ENCODE peak calls at places on chromosomes 16 and 17, in five cellular contexts. C, V, K, T and F are unnamed samples.

GRCh38 chr17:40331743-40332641 is 23.0 kb downstream of the RARA start:
- DNase-seq in T (no peak), V (peak; percentile 32), K (no peak), C (no peak), F (no peak)

GRCh38 chr16:25035494-25036405 is 20.6 kb upstream of the ARHGAP17 start:
- DNase-seq in K (no peak), T (no peak), C (no peak), V (no peak), F (no peak)

GRCh38 chr16:57801856-57802634 is at the start of gene KIFC3:
- DNase-seq in K (no peak), C (peak; percentile 79), V (peak; percentile 92), T (peak; percentile 52), F (no peak)

GRCh38 chr16:8878523-8878911 is 3.6 kb upstream of the LITAFD start:
- DNase-seq in C (no peak), V (no peak), K (no peak), T (no peak), F (no peak)

GRCh38 chr17:40632206-40632605 is 15.4 kb downstream of the SMARCE1 start:
- DNase-seq in T (no peak), K (no peak), C (no peak), V (no peak), F (no peak)

GRCh38 chr17:330993-331701 is 21.5 kb downstream of the RPH3AL start:
- DNase-seq in T (no peak), C (no peak), K (no peak), V (no peak), F (no peak)

GRCh38 chr17:45241315-45242011 is 19.8 kb downstream of the FMNL1 start:
- DNase-seq in C (no peak), V (peak; percentile 45), K (no peak), T (no peak), F (no peak)

GRCh38 chr17:56978441-56979090 is 635 bp downstream of the SCPEP1 start:
- DNase-seq in V (peak; percentile 25), K (no peak), T (no peak), C (no peak), F (no peak)

GRCh38 chr17:79644617-79645016 is 33.8 kb upstream of the RBFOX3 start:
- DNase-seq in V (no peak), C (no peak), T (no peak), K (no peak), F (no peak)

GRCh38 chr16:83581082-83581481 is 226.7 kb upstream of the HSBP1 start:
- DNase-seq in K (no peak), V (no peak), C (no peak), T (no peak), F (no peak)

GRCh38 chr16:10749680-10750035 is 6.0 kb downstream of the NUBP1 start:
- DNase-seq in K (no peak), C (no peak), T (no peak), V (no peak), F (no peak)

GRCh38 chr16:1309888-1310831 is 724 bp downstream of the UBE2I start:
- DNase-seq in K (no peak), V (peak; percentile 65), T (no peak), C (no peak), F (no peak)

GRCh38 chr17:73802871-73803270 is 158.6 kb upstream of the SDK2 start:
- DNase-seq in T (no peak), K (no peak), V (no peak), C (no peak), F (no peak)

GRCh38 chr17:49005140-49005539 is 8.0 kb downstream of the IGF2BP1 start:
- DNase-seq in T (no peak), V (no peak), K (no peak), C (peak; percentile 59), F (no peak)

GRCh38 chr17:77677637-77678036 is 280.9 kb upstream of the TNRC6C start:
- DNase-seq in K (no peak), C (no peak), T (no peak), V (no peak), F (no peak)

GRCh38 chr17:35612924-35613521 is 25.9 kb downstream of the AP2B1 start:
- DNase-seq in K (no peak), T (no peak), C (peak; percentile 48), V (peak; percentile 18), F (no peak)

GRCh38 chr17:66578781-66579489 is 256.0 kb upstream of the CACNG5 start:
- DNase-seq in V (no peak), T (no peak), C (no peak), K (no peak), F (no peak)

GRCh38 chr16:74169687-74170522 is 126.7 kb upstream of the PSMD7 start:
- DNase-seq in V (no peak), C (no peak), K (no peak), T (no peak), F (no peak)

GRCh38 chr17:27579897-27580321 is 51.1 kb upstream of the LGALS9 start:
- DNase-seq in T (no peak), K (no peak), V (peak; percentile 50), C (no peak), F (no peak)

GRCh38 chr16:55701442-55702319 is 45.9 kb downstream of the SLC6A2 start:
- DNase-seq in C (peak; percentile 73), V (peak; percentile 71), K (no peak), T (peak; percentile 51), F (peak; percentile 36)

GRCh38 chr17:29625037-29625750 is 2.5 kb upstream of the CORO6 start:
- DNase-seq in C (no peak), T (no peak), K (no peak), V (no peak), F (no peak)

GRCh38 chr16:12917246-12917645 is 15.8 kb downstream of the SHISA9 start:
- DNase-seq in K (no peak), T (no peak), C (no peak), V (no peak), F (no peak)

GRCh38 chr17:14311186-14311705 is 10.4 kb downstream of the HS3ST3B1 start:
- DNase-seq in C (no peak), K (no peak), T (no peak), V (no peak), F (no peak)

GRCh38 chr16:30183236-30183960 is at the start of gene CORO1A:
- DNase-seq in T (peak; percentile 75), V (peak; percentile 82), C (peak; percentile 51), K (peak; percentile 32), F (peak; percentile 69)

GRCh38 chr16:30185141-30185682 is 1.8 kb downstream of the CORO1A start:
- DNase-seq in T (peak; percentile 21), V (no peak), C (no peak), K (no peak), F (no peak)

GRCh38 chr16:30185683-30186421 is 2.5 kb downstream of the CORO1A start:
- DNase-seq in C (no peak), T (peak; percentile 77), K (peak; percentile 79), V (no peak), F (peak; percentile 75)

GRCh38 chr16:30183961-30184429 is 593 bp downstream of the CORO1A start:
- DNase-seq in T (peak; percentile 73), K (peak; percentile 71), C (no peak), V (no peak), F (peak; percentile 70)

DNA sequence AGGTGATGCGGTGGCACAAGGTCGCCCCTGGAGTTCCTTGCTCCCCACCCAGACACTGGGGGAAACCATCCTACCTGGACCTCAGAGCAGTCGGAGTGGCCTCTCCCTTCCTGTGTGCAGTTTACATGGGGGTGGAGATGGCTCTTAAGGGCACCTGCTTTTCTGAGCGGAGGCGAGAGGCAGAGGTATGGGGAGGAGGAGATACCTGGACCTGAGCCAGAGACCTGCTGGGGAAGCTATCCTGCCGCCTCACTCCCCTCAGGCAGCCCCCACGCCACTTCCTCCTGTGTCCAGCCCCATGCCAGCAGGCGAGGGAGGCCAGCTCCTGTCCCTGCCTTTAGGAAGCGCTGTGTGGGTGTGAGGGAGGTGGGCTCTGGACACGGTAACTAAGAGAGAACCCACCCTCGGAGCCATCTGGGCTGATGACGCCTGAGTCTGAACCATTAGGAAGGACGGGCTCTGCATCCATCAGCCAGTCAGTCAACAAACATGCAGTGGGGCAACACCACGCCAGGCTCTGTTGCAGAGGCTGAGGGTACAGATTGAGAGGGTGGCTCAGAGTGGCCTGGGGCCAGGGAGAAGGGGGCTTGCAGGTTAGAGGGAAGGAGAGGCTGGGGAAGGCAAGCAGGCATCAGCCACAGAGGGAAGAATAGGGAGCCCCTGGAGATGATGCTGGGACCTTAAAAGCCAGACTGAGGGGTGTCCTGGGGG is 1.2 kb downstream of the CORO1A start:
- DNase-seq in V (peak; percentile 24), T (peak; percentile 25), K (peak; percentile 28), C (no peak), F (no peak)
- TF ChIP-seq POLR2A in V (no peak), T (no peak), K (peak; percentile 81), C (no peak), F (peak; percentile 61)

DNA sequence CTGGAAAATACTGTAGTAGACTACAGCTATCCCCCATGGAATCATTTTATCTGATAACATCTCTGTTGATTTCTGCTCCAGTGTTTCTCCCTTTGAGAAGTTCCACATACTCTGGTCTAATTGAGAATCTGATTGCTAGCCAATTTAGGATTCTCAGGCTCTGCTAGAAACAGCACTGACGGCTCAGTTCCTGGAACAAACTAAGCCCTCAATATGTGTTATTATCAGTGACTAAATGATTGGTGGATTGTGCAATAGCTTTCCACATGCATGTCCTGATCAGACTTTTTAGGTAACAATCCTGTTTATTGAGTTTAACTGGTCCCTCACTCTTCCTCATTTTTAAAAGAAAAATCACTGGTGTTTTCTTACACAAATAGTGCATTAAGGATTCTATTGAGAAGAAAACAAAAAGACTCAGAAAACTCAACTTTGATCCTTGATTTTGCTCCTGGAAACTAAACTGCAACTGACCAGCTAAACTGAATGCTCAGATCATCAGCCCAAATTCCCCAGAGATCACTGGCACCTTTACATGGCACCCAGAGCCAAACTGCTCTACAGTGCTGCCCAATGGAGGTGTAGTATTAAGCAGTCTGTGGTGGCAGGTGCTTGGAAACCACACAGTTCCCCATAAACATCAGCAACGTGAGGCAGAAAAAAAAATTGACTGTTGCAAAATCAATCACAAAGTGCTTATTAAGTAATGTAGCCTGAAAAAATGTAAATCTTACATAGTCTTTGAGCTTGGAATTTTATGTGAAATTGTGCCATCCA is 423.7 kb downstream of the TOX3 start:
- DNase-seq in V (no peak), K (no peak), T (no peak), C (no peak), F (no peak)
- TF ChIP-seq TAF1 in V (no peak), K (no peak), T (no peak), C (no peak), F (no peak)

GRCh38 chr16:54632322-54632721 is 298.3 kb upstream of the IRX5 start:
- DNase-seq in T (no peak), K (no peak), V (no peak), C (no peak), F (no peak)
- TF ChIP-seq POLR2AphosphoS5 in T (no peak), K (no peak), V (no peak), C (no peak), F (no peak)

GRCh38 chr16:84759061-84759460 is 59.3 kb downstream of the USP10 start:
- DNase-seq in V (no peak), C (no peak), K (no peak), T (no peak), F (no peak)
- TF ChIP-seq POLR2A in V (no peak), C (no peak), K (no peak), T (no peak), F (no peak)

DNA sequence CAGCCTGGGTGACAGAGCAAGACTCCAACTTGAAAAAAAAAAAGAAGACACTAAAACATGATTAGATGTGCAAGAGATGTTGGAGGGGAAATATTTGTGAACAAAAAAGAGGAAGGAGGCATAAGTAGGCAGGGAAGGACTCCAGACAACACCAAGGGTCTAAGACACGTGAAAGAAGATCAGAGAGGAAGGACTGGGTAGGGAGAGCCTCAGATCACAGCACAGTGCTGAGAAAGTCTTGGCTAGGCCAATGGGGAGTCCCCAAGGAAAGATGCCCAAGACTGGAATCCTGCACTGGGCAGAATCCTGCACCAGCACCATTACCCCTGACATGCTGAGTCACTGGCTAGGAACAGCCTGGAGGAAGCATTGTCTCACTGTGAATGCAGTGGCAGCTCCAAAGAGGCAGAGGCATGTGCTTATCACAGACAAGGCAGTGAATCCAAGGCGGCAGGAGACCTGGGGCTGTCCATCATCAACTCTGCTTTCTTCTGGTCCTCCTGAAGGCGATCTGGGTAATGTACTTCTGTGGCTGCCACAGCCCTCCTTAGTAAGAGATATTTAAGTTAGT is 19.2 kb downstream of the CLEC19A start:
- DNase-seq in V (no peak), T (no peak), C (no peak), K (no peak), F (no peak)
- TF ChIP-seq TAF1 in V (no peak), T (no peak), C (no peak), K (no peak), F (no peak)